ENCODE peak calls at places on chromosomes 7 and 10, in five cellular contexts. One of them, this sample, is unnamed. For H3K9me3 and H3K4me1, the result is how much of the 10 kb centered on the place peaks cover.

GRCh38 chr7:83155996-83156395 is 6.7 kb downstream of the PCLO start:
- DNase-seq in neural progenitor cell: no peak
- DNase-seq in PC-3: no peak
- DNase-seq in OCI-LY7: no peak
- DNase-seq in HCT116: no peak
- DNase-seq in this sample: peak

GRCh38 chr10:61733358-61733940 is 70.7 kb downstream of the CABCOCO1 start:
- DNase-seq in PC-3: peak
- DNase-seq in OCI-LY7: peak
- DNase-seq in HCT116: peak
- DNase-seq in neural progenitor cell: peak
- DNase-seq in this sample: peak

GRCh38 chr7:106114735-106115383 is 2.7 kb upstream of the SYPL1 start:
- DNase-seq in OCI-LY7: peak
- DNase-seq in PC-3: no peak
- DNase-seq in neural progenitor cell: no peak
- DNase-seq in HCT116: no peak
- DNase-seq in this sample: no peak

GRCh38 chr10:49177391-49178355 is 10.5 kb downstream of the TMEM273 start:
- DNase-seq in neural progenitor cell: no peak
- DNase-seq in OCI-LY7: no peak
- DNase-seq in HCT116: peak
- DNase-seq in PC-3: peak
- DNase-seq in this sample: peak

GRCh38 chr10:6490594-6490993 is 89.5 kb downstream of the PRKCQ start:
- DNase-seq in HCT116: no peak
- DNase-seq in neural progenitor cell: no peak
- DNase-seq in PC-3: no peak
- DNase-seq in OCI-LY7: no peak
- DNase-seq in this sample: no peak

GRCh38 chr10:118662228-118663035 is 67.0 kb upstream of the PRLHR start:
- DNase-seq in OCI-LY7: no peak
- DNase-seq in HCT116: no peak
- DNase-seq in neural progenitor cell: no peak
- DNase-seq in PC-3: no peak
- DNase-seq in this sample: no peak

GRCh38 chr10:133107442-133107841 is 19.7 kb downstream of the ADGRA1 start:
- DNase-seq in neural progenitor cell: no peak
- DNase-seq in HCT116: no peak
- DNase-seq in PC-3: no peak
- DNase-seq in OCI-LY7: no peak
- DNase-seq in this sample: no peak

GRCh38 chr10:60434418-60435046 is 44.9 kb upstream of the ANK3 start:
- DNase-seq in neural progenitor cell: peak
- DNase-seq in PC-3: peak
- DNase-seq in OCI-LY7: peak
- DNase-seq in HCT116: peak
- DNase-seq in this sample: peak

GRCh38 chr7:41921453-41921912 is 218.6 kb upstream of the INHBA start:
- DNase-seq in HCT116: no peak
- DNase-seq in PC-3: no peak
- DNase-seq in OCI-LY7: no peak
- DNase-seq in neural progenitor cell: no peak
- DNase-seq in this sample: no peak

GRCh38 chr10:113006656-113007342 is 56.8 kb downstream of the TCF7L2 start:
- DNase-seq in OCI-LY7: no peak
- DNase-seq in neural progenitor cell: no peak
- DNase-seq in PC-3: no peak
- DNase-seq in HCT116: no peak
- DNase-seq in this sample: no peak

GRCh38 chr10:112340601-112341000 is 33.3 kb upstream of the ACSL5 start:
- DNase-seq in OCI-LY7: no peak
- DNase-seq in PC-3: no peak
- DNase-seq in HCT116: no peak
- DNase-seq in neural progenitor cell: no peak
- DNase-seq in this sample: no peak

DNA sequence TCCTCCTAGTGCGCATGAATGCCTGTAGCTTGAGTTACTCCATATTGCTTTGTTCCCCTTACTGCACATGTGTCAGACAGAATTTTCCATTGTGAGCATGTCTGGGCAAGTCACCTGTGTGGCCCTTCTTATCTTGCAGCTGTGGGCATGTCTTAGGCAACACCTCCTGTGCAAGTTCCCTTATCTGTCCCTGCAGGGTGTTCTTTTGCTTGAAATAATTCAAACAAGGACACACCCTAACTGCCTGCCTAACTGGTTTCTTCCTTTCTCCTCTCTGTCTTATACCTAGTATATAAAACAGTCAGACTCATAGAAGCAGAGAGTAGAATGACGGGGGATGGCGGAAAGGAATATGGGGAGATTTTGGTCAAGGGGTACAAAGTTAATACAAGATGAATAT is 421.1 kb upstream of the SORCS1 start:
- DNase-seq in OCI-LY7: no peak
- DNase-seq in PC-3: no peak
- DNase-seq in neural progenitor cell: no peak
- DNase-seq in HCT116: no peak
- DNase-seq in this sample: no peak
- H3K9me3 ChIP-seq in OCI-LY7: under half
- H3K9me3 ChIP-seq in PC-3: under half
- H3K9me3 ChIP-seq in neural progenitor cell: under half
- H3K9me3 ChIP-seq in HCT116: half or more
- H3K9me3 ChIP-seq in this sample: under half

DNA sequence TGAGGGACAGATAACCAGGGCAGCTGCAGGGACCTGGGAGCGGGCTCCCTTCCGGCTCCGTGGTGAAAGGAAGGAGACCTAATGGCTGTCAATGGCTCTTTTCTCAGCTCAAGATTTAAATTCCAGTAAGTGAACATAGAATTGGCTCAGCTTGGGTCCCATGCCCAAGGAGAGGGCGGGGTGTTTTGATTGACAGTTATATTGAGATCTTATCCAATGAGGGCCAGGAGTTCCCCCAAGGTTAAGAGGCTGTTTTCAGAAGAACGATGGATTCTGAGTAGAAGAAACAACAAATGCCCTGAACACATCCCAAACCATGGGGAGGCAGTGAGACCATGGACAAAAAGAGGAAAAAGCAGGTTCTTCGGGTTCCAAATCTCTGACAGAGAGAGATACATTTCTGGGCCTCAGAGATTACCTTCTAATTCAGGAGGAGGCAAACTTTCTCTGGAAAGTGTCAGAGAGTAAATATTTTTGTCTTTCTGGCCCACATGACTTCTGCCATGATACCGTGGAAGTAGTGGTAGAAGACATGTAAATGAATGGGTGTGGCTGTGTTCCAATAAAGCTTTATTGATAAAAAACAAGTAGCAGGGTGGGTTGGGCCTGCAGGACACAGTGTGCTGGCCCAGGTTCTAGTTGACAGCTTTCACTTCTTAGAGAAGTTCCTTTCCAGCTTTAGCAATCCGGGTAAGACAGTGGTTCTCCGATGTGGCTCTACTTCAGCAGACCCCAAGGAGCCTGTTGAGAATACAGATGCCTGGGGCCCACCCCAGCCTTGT is 219.6 kb downstream of the RPS24 start:
- DNase-seq in OCI-LY7: no peak
- DNase-seq in HCT116: no peak
- DNase-seq in neural progenitor cell: no peak
- DNase-seq in PC-3: no peak
- DNase-seq in this sample: no peak
- H3K4me1 ChIP-seq in OCI-LY7: under half
- H3K4me1 ChIP-seq in HCT116: under half
- H3K4me1 ChIP-seq in neural progenitor cell: under half
- H3K4me1 ChIP-seq in PC-3: under half
- H3K4me1 ChIP-seq in this sample: under half

GRCh38 chr10:33612116-33612515 is 277.6 kb upstream of the NRP1 start:
- DNase-seq in PC-3: no peak
- DNase-seq in OCI-LY7: no peak
- DNase-seq in neural progenitor cell: no peak
- DNase-seq in HCT116: no peak
- DNase-seq in this sample: no peak
- TF ChIP-seq EZH2phosphoT487 in PC-3: no peak
- TF ChIP-seq EZH2phosphoT487 in OCI-LY7: no peak
- TF ChIP-seq EZH2phosphoT487 in neural progenitor cell: no peak
- TF ChIP-seq EZH2phosphoT487 in HCT116: no peak
- TF ChIP-seq EZH2phosphoT487 in this sample: no peak

GRCh38 chr10:42519761-42520460 is 118.5 kb downstream of the ZNF33B start:
- DNase-seq in OCI-LY7: no peak
- DNase-seq in neural progenitor cell: no peak
- DNase-seq in PC-3: no peak
- DNase-seq in HCT116: no peak
- DNase-seq in this sample: no peak

GRCh38 chr10:42519079-42519478 is 119.3 kb downstream of the ZNF33B start:
- DNase-seq in neural progenitor cell: no peak
- DNase-seq in PC-3: no peak
- DNase-seq in HCT116: no peak
- DNase-seq in OCI-LY7: no peak
- DNase-seq in this sample: no peak

DNA sequence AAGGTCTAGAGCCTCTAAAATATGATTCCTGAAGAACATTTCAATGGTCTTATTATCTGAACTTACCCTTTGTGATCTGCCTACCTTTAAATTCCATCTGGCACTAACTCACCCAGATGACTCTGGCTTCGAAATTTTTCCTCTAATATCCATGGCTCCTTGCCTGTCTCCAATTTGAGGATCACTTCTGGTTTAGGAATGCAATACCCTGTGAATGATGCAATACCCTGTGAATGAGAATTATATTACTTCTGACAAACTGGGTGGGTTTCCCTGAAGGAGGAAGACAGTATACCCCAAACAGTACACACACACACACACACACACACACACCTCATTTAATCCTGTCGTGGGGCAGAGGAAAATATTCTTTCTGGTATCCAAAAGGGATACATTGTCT is 115.3 kb downstream of the ZNF33B start:
- DNase-seq in neural progenitor cell: no peak
- DNase-seq in OCI-LY7: no peak
- DNase-seq in PC-3: no peak
- DNase-seq in HCT116: no peak
- DNase-seq in this sample: no peak
- H3K9me3 ChIP-seq in neural progenitor cell: half or more
- H3K9me3 ChIP-seq in OCI-LY7: under half
- H3K9me3 ChIP-seq in PC-3: half or more
- H3K9me3 ChIP-seq in HCT116: under half
- H3K9me3 ChIP-seq in this sample: half or more

GRCh38 chr10:107790271-107790670 is 625.8 kb upstream of the SORCS1 start:
- DNase-seq in HCT116: no peak
- DNase-seq in neural progenitor cell: peak
- DNase-seq in OCI-LY7: no peak
- DNase-seq in PC-3: no peak
- DNase-seq in this sample: no peak
- H3K4me1 ChIP-seq in HCT116: under half
- H3K4me1 ChIP-seq in neural progenitor cell: under half
- H3K4me1 ChIP-seq in OCI-LY7: under half
- H3K4me1 ChIP-seq in PC-3: under half
- H3K4me1 ChIP-seq in this sample: under half